ENCODE peak calls at places on chromosomes 11 and 22, in five cellular contexts. I, T, S, Q and O are unnamed samples.

GRCh38 chr11:6405837-6406236 is 13.1 kb downstream of the APBB1 start:
- DNase-seq in S (no peak), T (no peak), Q (no peak), I (no peak), O (no peak)

GRCh38 chr22:40517631-40518030 is 118.9 kb downstream of the MRTFA start:
- DNase-seq in S (no peak), T (no peak), Q (no peak), I (no peak), O (no peak)

GRCh38 chr11:121112498-121113455 is 11.7 kb downstream of the TECTA start:
- DNase-seq in Q (peak), T (peak), I (peak), S (no peak), O (peak)

GRCh38 chr11:130315354-130315970 is 745 bp upstream of the ZBTB44 start:
- DNase-seq in I (no peak), T (peak), S (peak), Q (no peak), O (no peak)

GRCh38 chr11:10113852-10114251 is 180.2 kb downstream of the SBF2 start:
- DNase-seq in T (no peak), I (no peak), Q (no peak), S (no peak), O (no peak)

GRCh38 chr11:83819936-83820549 is 533.9 kb upstream of the CCDC90B start:
- DNase-seq in T (no peak), Q (peak), S (no peak), I (no peak), O (no peak)

GRCh38 chr11:29018631-29019030 is 910.4 kb downstream of the METTL15 start:
- DNase-seq in T (no peak), S (no peak), I (peak), Q (peak), O (peak)

GRCh38 chr11:125624756-125625213 is at the start of gene CHEK1:
- DNase-seq in I (no peak), S (no peak), T (no peak), Q (no peak), O (no peak)

GRCh38 chr22:41596776-41597634 is 7.4 kb upstream of the PMM1 start:
- DNase-seq in I (no peak), T (peak), S (no peak), Q (peak), O (no peak)

GRCh38 chr11:43834291-43834690 is 46.3 kb upstream of the ALKBH3 start:
- DNase-seq in Q (no peak), T (no peak), I (no peak), S (no peak), O (no peak)
- H3K27ac ChIP-seq in Q (no peak), T (no peak), I (no peak), S (no peak), O (no peak)

DNA sequence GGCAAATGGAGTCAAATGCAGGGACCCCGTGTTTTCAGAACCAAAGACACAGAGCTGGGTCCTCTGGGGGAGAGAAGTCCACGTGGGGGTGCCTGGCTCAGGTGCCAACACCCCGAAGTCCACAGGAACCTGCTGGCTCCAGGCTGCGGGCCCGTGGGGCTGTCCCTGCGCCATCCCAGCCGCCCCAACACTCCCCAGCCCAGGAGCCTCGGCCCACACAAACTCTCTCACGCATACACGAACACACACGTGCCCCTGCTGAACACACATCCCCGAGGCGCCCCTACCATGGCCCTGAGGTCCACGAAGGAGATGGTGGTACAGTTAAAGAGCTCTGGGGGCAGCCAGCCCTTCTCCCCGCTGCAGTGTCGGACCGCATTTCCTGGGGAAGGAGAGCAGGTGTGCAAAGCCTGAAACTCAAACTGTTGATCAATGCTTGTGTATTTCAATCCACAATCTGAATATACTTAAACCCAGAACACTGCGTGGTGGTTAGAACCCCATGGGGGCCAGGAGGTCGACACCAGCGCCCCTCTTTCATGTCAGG is 54.7 kb downstream of the TRMU start:
- DNase-seq in S (no peak), Q (no peak), I (no peak), T (no peak), O (no peak)
- H3K27ac ChIP-seq in S (no peak), Q (peak), I (no peak), T (no peak), O (peak)

GRCh38 chr11:62411524-62411923 is 7.3 kb upstream of the SCGB1A1 start:
- DNase-seq in Q (no peak), T (no peak), I (no peak), S (no peak), O (no peak)
- H3K27ac ChIP-seq in Q (no peak), T (no peak), I (no peak), S (no peak), O (no peak)

GRCh38 chr22:37431811-37432707 is 4.8 kb upstream of the ELFN2 start:
- DNase-seq in Q (peak), T (no peak), S (no peak), I (peak), O (peak)
- H3K27ac ChIP-seq in Q (peak), T (no peak), S (no peak), I (peak), O (peak)

GRCh38 chr22:24011735-24012068 is 598 bp downstream of the CABIN1 start:
- DNase-seq in S (no peak), Q (peak), T (no peak), I (no peak), O (no peak)
- H3K27ac ChIP-seq in S (peak), Q (peak), T (peak), I (peak), O (peak)

DNA sequence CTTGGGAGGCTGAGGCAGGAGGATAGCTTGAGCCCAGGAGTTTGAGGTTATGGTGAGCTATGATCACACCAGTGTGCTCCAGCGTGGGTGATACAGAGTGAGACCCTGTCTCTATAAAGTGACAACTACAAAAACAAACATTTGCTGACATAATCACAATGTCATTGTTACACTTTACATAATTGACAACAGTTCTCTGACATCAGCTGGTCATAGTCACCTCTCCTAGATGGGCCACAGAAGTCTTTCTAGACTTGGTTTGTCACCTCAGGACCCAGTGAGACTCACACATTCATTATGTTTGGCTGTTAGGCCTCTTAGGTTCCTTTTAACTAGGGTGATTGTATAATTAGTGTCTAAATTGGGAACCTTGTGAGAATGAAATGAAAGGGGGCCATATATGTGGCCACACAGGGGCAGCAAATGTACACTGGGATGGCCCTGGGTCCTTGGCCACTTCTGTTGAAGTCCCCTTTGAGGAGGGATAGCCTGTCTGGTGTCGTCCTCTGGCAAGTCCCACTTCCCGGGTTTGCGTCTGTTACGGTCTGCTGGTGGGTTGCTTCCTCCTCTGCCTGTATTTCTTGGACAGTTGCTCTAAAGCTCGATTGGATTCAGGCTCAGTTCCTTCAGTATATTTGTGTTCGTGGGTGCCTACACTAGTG is 5.8 kb upstream of the PPIL2 start:
- DNase-seq in Q (no peak), I (no peak), S (no peak), T (no peak), O (no peak)
- H3K27ac ChIP-seq in Q (no peak), I (no peak), S (no peak), T (no peak), O (no peak)

GRCh38 chr22:31049815-31050420 is 31.2 kb upstream of the SMTN start:
- DNase-seq in T (no peak), S (no peak), I (no peak), Q (no peak), O (no peak)

GRCh38 chr22:31044262-31044861 is 36.8 kb upstream of the SMTN start:
- DNase-seq in Q (no peak), T (peak), I (no peak), S (no peak), O (no peak)

GRCh38 chr22:31046591-31047226 is 34.4 kb upstream of the SMTN start:
- DNase-seq in T (peak), Q (no peak), I (no peak), S (no peak), O (no peak)

GRCh38 chr22:31048570-31048969 is 32.5 kb upstream of the SMTN start:
- DNase-seq in I (no peak), T (peak), Q (no peak), S (no peak), O (no peak)

DNA sequence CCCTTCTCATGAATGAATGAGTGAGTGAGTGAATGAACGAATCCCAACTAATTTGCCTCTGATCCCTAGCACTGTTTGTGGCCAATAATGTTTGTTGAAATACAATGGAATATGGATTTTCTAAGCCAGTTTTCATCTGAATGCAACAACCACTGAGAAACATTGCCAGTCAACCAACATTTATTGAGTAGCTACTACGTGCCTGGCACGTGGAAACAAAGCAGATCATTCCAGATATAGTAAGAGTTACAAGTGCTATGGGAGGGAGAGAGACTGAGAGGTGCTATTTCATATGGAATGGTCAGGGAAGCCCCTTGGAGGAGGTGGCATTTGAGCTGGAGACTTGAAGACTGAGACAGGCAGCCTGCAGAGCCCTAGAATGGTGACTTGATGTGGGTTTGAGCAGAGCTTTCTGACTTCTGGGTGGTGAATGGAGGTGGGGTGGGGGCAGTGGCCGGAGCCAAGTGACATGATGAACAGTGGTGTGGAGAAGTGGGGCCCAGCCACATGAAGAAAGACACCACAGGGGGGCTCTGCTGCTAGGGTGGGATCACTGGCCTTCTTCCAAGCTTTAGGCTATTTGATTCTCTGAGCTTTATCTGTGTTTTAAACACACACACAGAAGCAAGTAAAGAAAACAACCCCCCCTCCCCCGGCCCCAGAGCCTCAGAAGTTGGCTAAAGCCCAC is 35.1 kb upstream of the SMTN start:
- DNase-seq in I (no peak), S (no peak), Q (no peak), T (peak), O (no peak)
- H3K27ac ChIP-seq in I (no peak), S (no peak), Q (no peak), T (peak), O (no peak)

DNA sequence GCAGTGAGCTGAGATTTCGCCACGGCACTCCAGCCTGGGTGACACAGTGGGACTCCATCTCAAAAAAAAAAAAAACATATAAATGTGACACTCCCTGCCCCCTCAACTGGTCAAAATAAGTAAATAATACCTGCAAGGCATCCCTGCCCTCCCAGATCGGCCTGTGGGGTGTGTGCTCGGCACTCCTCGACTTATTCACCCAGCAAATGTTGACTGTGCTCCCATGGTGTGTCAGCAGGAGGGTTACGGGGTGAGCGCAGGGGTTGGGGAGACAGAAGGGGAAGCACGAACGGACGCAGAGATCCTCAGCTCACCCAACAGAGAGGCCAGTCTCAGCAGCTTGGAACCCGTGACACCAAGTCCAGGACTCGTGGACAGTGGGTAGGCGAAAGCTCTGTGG is 1.7 kb upstream of the ADM2 start:
- DNase-seq in T (no peak), I (no peak), Q (no peak), S (no peak), O (no peak)
- H3K27ac ChIP-seq in T (no peak), I (no peak), Q (no peak), S (no peak), O (no peak)

DNA sequence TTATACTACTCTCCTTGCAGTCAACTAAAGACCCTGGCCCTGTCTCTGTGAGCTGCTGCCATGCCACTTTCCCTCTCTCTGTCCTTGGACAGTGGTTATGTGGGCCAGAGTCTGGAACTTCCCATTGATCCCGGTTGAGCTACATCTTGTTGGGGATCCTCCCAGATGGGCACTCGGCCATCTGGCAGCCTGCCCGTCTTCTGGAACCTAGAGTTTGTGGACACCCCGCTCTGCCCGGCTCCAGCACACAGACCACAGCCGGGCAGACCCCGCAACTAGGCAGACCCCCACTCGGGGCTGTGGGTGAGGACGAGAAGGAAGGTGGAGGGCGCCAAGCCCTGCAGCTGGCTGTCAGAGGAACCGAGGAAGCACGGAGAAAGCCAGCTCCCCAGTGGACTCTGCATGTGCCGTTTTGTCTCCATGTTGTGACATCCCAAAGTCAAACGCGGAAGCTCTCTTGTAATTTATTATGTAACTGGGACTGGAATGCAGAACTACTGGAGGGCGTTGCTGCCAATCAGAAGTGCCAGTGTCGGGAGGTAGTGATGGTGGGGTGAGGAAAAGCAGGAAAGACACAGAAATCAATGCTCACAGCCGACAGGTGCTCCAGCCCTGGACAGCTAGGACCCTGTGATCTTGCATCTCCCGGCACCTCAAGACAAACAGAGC is 207.7 kb downstream of the CEP164 start:
- DNase-seq in Q (no peak), I (no peak), T (peak), S (no peak), O (no peak)
- H3K27ac ChIP-seq in Q (no peak), I (no peak), T (no peak), S (no peak), O (no peak)